ENCODE peak calls at places on chromosomes 1 and 21, in five cellular contexts. One of them, this sample, is unnamed. For H3K9me3, the result is how much of the 10 kb centered on the place peaks cover.

GRCh38 chr1:179761296-179761695 is 18.2 kb downstream of the FAM163A start:
- DNase-seq in WERI-Rb-1: no peak
- DNase-seq in PC-3: no peak
- DNase-seq in upper lobe of left lung: no peak
- DNase-seq in pancreas: no peak
- DNase-seq in this sample: no peak

GRCh38 chr1:184947497-184948256 is 26.6 kb downstream of the NIBAN1 start:
- DNase-seq in WERI-Rb-1: no peak
- DNase-seq in PC-3: no peak
- DNase-seq in upper lobe of left lung: no peak
- DNase-seq in pancreas: no peak
- DNase-seq in this sample: no peak

GRCh38 chr1:40435471-40435870 is 14.8 kb upstream of the ZFP69B start:
- DNase-seq in WERI-Rb-1: no peak
- DNase-seq in PC-3: no peak
- DNase-seq in upper lobe of left lung: no peak
- DNase-seq in pancreas: no peak
- DNase-seq in this sample: no peak

GRCh38 chr21:34704119-34704518 is 35.3 kb downstream of the CLIC6 start:
- DNase-seq in WERI-Rb-1: no peak
- DNase-seq in PC-3: no peak
- DNase-seq in upper lobe of left lung: no peak
- DNase-seq in pancreas: no peak
- DNase-seq in this sample: no peak

GRCh38 chr1:241375906-241376305 is 18.9 kb upstream of the RGS7 start:
- DNase-seq in WERI-Rb-1: no peak
- DNase-seq in PC-3: no peak
- DNase-seq in upper lobe of left lung: no peak
- DNase-seq in pancreas: no peak
- DNase-seq in this sample: no peak

GRCh38 chr1:27772581-27772931 is 463 bp upstream of the STX12 start:
- DNase-seq in WERI-Rb-1: no peak
- DNase-seq in PC-3: no peak
- DNase-seq in upper lobe of left lung: no peak
- DNase-seq in pancreas: no peak
- DNase-seq in this sample: no peak

GRCh38 chr1:94025383-94026340 is 95.3 kb downstream of the ABCA4 start:
- DNase-seq in WERI-Rb-1: peak
- DNase-seq in PC-3: peak
- DNase-seq in upper lobe of left lung: no peak
- DNase-seq in pancreas: no peak
- DNase-seq in this sample: no peak

GRCh38 chr1:173862769-173863223 is 5.0 kb downstream of the GAS5 start:
- DNase-seq in WERI-Rb-1: no peak
- DNase-seq in PC-3: no peak
- DNase-seq in upper lobe of left lung: no peak
- DNase-seq in pancreas: no peak
- DNase-seq in this sample: no peak

GRCh38 chr1:201619513-201619912 is 80.6 kb downstream of the NAV1 start:
- DNase-seq in WERI-Rb-1: no peak
- DNase-seq in PC-3: no peak
- DNase-seq in upper lobe of left lung: no peak
- DNase-seq in pancreas: no peak
- DNase-seq in this sample: no peak

GRCh38 chr1:54970901-54971300 is 9.5 kb upstream of the TMEM61 start:
- DNase-seq in WERI-Rb-1: no peak
- DNase-seq in PC-3: peak
- DNase-seq in upper lobe of left lung: no peak
- DNase-seq in pancreas: no peak
- DNase-seq in this sample: no peak

GRCh38 chr1:101781437-101781836 is 215.3 kb downstream of the OLFM3 start:
- DNase-seq in WERI-Rb-1: no peak
- DNase-seq in PC-3: peak
- DNase-seq in upper lobe of left lung: no peak
- DNase-seq in pancreas: no peak
- DNase-seq in this sample: no peak

GRCh38 chr1:61397495-61397894 is 315.1 kb downstream of the NFIA start:
- DNase-seq in WERI-Rb-1: no peak
- DNase-seq in PC-3: no peak
- DNase-seq in upper lobe of left lung: no peak
- DNase-seq in pancreas: no peak
- DNase-seq in this sample: no peak

GRCh38 chr1:154767315-154768240 is 102.5 kb downstream of the KCNN3 start:
- DNase-seq in WERI-Rb-1: no peak
- DNase-seq in PC-3: no peak
- DNase-seq in upper lobe of left lung: no peak
- DNase-seq in pancreas: no peak
- DNase-seq in this sample: no peak

GRCh38 chr1:68331117-68331865 is 99.0 kb upstream of the WLS start:
- DNase-seq in WERI-Rb-1: no peak
- DNase-seq in PC-3: peak
- DNase-seq in upper lobe of left lung: no peak
- DNase-seq in pancreas: no peak
- DNase-seq in this sample: no peak

GRCh38 chr1:248000169-248000568 is 13.3 kb upstream of the OR2L5 start:
- DNase-seq in WERI-Rb-1: no peak
- DNase-seq in PC-3: peak
- DNase-seq in upper lobe of left lung: no peak
- DNase-seq in pancreas: no peak
- DNase-seq in this sample: no peak
- H3K9me3 ChIP-seq in WERI-Rb-1: under half
- H3K9me3 ChIP-seq in PC-3: under half
- H3K9me3 ChIP-seq in upper lobe of left lung: under half
- H3K9me3 ChIP-seq in pancreas: under half
- H3K9me3 ChIP-seq in this sample: under half

GRCh38 chr1:65728504-65728903 is 64.2 kb upstream of the PDE4B start:
- DNase-seq in WERI-Rb-1: no peak
- DNase-seq in PC-3: no peak
- DNase-seq in upper lobe of left lung: no peak
- DNase-seq in pancreas: no peak
- DNase-seq in this sample: no peak
- H3K9me3 ChIP-seq in WERI-Rb-1: under half
- H3K9me3 ChIP-seq in PC-3: under half
- H3K9me3 ChIP-seq in upper lobe of left lung: under half
- H3K9me3 ChIP-seq in pancreas: under half
- H3K9me3 ChIP-seq in this sample: under half

GRCh38 chr1:248143311-248143710 is 1.6 kb upstream of the OR2M5 start:
- DNase-seq in WERI-Rb-1: no peak
- DNase-seq in PC-3: peak
- DNase-seq in upper lobe of left lung: no peak
- DNase-seq in pancreas: no peak
- DNase-seq in this sample: no peak
- H3K9me3 ChIP-seq in WERI-Rb-1: under half
- H3K9me3 ChIP-seq in PC-3: under half
- H3K9me3 ChIP-seq in upper lobe of left lung: under half
- H3K9me3 ChIP-seq in pancreas: under half
- H3K9me3 ChIP-seq in this sample: under half

GRCh38 chr1:79662596-79662995 is 656.1 kb upstream of the ADGRL4 start:
- DNase-seq in WERI-Rb-1: no peak
- DNase-seq in PC-3: no peak
- DNase-seq in upper lobe of left lung: no peak
- DNase-seq in pancreas: no peak
- DNase-seq in this sample: no peak
- H3K9me3 ChIP-seq in WERI-Rb-1: under half
- H3K9me3 ChIP-seq in PC-3: under half
- H3K9me3 ChIP-seq in upper lobe of left lung: under half
- H3K9me3 ChIP-seq in pancreas: under half
- H3K9me3 ChIP-seq in this sample: under half

GRCh38 chr1:56291374-56291841 is 288.0 kb downstream of the PLPP3 start:
- DNase-seq in WERI-Rb-1: no peak
- DNase-seq in PC-3: no peak
- DNase-seq in upper lobe of left lung: no peak
- DNase-seq in pancreas: no peak
- DNase-seq in this sample: no peak
- H3K9me3 ChIP-seq in WERI-Rb-1: under half
- H3K9me3 ChIP-seq in PC-3: under half
- H3K9me3 ChIP-seq in upper lobe of left lung: under half
- H3K9me3 ChIP-seq in pancreas: under half
- H3K9me3 ChIP-seq in this sample: under half

DNA sequence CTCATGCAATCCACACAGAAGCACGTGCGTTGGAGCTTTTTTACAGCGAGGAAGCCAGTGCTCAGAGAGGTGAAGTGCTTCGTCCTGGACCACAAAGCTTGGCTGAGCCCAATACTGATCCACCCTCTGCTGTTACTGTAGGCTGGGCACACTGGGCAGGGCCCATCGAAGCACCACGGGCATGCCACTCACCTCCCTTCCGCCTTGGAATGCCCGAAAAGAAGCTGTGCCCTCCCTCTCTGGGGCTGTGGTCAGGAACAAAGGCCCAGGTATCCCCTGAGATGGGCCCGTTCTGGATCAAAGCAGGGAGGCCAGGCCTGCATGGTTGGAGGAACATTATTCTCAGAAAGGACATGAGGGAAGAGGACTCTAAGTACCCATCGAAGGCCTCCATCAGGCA is 206.7 kb upstream of the C1orf174 start:
- DNase-seq in WERI-Rb-1: no peak
- DNase-seq in PC-3: no peak
- DNase-seq in upper lobe of left lung: no peak
- DNase-seq in pancreas: no peak
- DNase-seq in this sample: no peak
- H3K9me3 ChIP-seq in WERI-Rb-1: under half
- H3K9me3 ChIP-seq in PC-3: under half
- H3K9me3 ChIP-seq in upper lobe of left lung: under half
- H3K9me3 ChIP-seq in pancreas: under half
- H3K9me3 ChIP-seq in this sample: under half

GRCh38 chr1:30295674-30296073 is 427.7 kb downstream of the MATN1 start:
- DNase-seq in WERI-Rb-1: no peak
- DNase-seq in PC-3: no peak
- DNase-seq in upper lobe of left lung: no peak
- DNase-seq in pancreas: no peak
- DNase-seq in this sample: no peak
- H3K9me3 ChIP-seq in WERI-Rb-1: under half
- H3K9me3 ChIP-seq in PC-3: under half
- H3K9me3 ChIP-seq in upper lobe of left lung: under half
- H3K9me3 ChIP-seq in pancreas: under half
- H3K9me3 ChIP-seq in this sample: under half

GRCh38 chr1:153659656-153660055 is 1.2 kb downstream of the SNAPIN start:
- DNase-seq in WERI-Rb-1: no peak
- DNase-seq in PC-3: no peak
- DNase-seq in upper lobe of left lung: no peak
- DNase-seq in pancreas: no peak
- DNase-seq in this sample: no peak

GRCh38 chr1:153661111-153661708 is 2.7 kb downstream of the SNAPIN start:
- DNase-seq in WERI-Rb-1: no peak
- DNase-seq in PC-3: no peak
- DNase-seq in upper lobe of left lung: no peak
- DNase-seq in pancreas: no peak
- DNase-seq in this sample: no peak

GRCh38 chr1:153659175-153659534 is 652 bp downstream of the SNAPIN start:
- DNase-seq in WERI-Rb-1: no peak
- DNase-seq in PC-3: no peak
- DNase-seq in upper lobe of left lung: no peak
- DNase-seq in pancreas: no peak
- DNase-seq in this sample: no peak

GRCh38 chr1:153655333-153655732 is 3.2 kb upstream of the SNAPIN start:
- DNase-seq in WERI-Rb-1: no peak
- DNase-seq in PC-3: no peak
- DNase-seq in upper lobe of left lung: no peak
- DNase-seq in pancreas: no peak
- DNase-seq in this sample: no peak

DNA sequence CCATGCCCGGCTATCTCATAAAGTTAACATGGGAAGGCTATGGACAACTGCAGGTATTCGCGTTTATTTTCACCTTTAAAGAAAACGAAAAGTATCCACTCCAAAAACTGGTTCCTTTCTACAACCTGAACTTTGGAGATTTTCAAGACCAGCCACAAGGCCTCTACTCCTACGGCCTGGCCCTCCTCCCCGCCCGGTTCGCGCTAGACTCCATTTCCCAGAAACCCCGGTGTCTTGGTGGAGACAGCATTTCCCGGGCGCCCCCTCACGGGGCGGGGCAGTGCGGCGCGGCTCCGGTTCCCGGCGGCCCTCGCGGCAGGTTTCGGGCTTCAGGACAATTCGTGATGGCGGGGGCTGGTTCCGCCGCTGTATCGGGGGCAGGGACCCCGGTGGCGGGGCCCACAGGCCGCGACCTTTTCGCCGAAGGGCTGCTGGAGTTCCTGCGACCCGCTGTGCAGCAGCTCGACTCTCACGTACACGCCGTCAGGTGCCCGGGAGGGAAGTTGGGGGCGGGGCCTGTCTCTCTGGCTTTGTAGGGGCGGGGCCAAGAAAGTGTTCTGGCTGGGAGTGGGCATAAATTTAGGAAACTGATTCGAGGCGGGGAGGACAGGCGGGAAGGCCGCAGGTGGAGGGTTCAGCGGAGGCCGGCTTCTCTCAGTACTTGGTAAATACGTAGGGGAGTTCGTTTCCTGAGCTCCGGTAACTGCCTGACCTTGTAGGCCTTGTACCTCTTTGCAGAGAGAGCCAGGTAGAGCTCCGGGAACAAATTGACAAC is at the start of gene SNAPIN:
- DNase-seq in WERI-Rb-1: peak
- DNase-seq in PC-3: peak
- DNase-seq in upper lobe of left lung: peak
- DNase-seq in pancreas: peak
- DNase-seq in this sample: peak
- H3K9me3 ChIP-seq in WERI-Rb-1: under half
- H3K9me3 ChIP-seq in PC-3: under half
- H3K9me3 ChIP-seq in upper lobe of left lung: under half
- H3K9me3 ChIP-seq in pancreas: under half
- H3K9me3 ChIP-seq in this sample: under half

GRCh38 chr1:79362470-79362869 is 355.9 kb upstream of the ADGRL4 start:
- DNase-seq in WERI-Rb-1: no peak
- DNase-seq in PC-3: no peak
- DNase-seq in upper lobe of left lung: no peak
- DNase-seq in pancreas: no peak
- DNase-seq in this sample: no peak
- H3K9me3 ChIP-seq in WERI-Rb-1: under half
- H3K9me3 ChIP-seq in PC-3: under half
- H3K9me3 ChIP-seq in upper lobe of left lung: under half
- H3K9me3 ChIP-seq in pancreas: under half
- H3K9me3 ChIP-seq in this sample: under half

This sample was measured in T-helper 17 cell.